ENCODE peak calls at places on chromosomes 1 and 21, in nine cellular contexts. Q is H1, V is transverse colon, P is stomach, I is sigmoid colon, D is breast epithelium, J is spleen, O is upper lobe of left lung, Y is K562. Z is an unnamed sample.

GRCh38 chr1:200670215-200671118 is 760 bp upstream of the DDX59 start:
- DNase-seq in I (no peak), V (peak; percentile 51), O (no peak), Y (peak; percentile 74), J (no peak), P (peak; percentile 34), D (no peak), Q (no peak), Z (peak; percentile 53)

GRCh38 chr1:26378879-26379251 is 6.3 kb upstream of the ZNF683 start:
- DNase-seq in O (no peak), V (no peak), Y (no peak), I (no peak), Q (no peak), D (no peak), P (no peak), J (no peak), Z (no peak)

GRCh38 chr1:207811319-207811718 is 59.5 kb downstream of the CD46 start:
- DNase-seq in O (no peak), J (no peak), P (no peak), D (no peak), I (no peak), V (no peak), Y (no peak), Q (no peak), Z (no peak)

GRCh38 chr1:164683235-164683634 is 124.3 kb downstream of the PBX1 start:
- DNase-seq in V (no peak), I (no peak), J (no peak), D (no peak), Y (no peak), O (no peak), Q (no peak), P (no peak), Z (no peak)

GRCh38 chr1:48908606-48909005 is 131.9 kb upstream of the BEND5 start:
- DNase-seq in P (no peak), V (no peak), J (no peak), I (no peak), Q (no peak), D (no peak), Y (no peak), O (no peak), Z (no peak)

GRCh38 chr1:67970088-67970487 is 80.3 kb downstream of the DIRAS3 start:
- DNase-seq in V (no peak), J (no peak), P (no peak), Y (no peak), I (no peak), O (no peak), D (no peak), Q (no peak), Z (no peak)

GRCh38 chr1:232306269-232306911 is 323.5 kb downstream of the SIPA1L2 start:
- DNase-seq in Y (no peak), O (peak; percentile 81), V (peak; percentile 60), P (peak; percentile 76), D (peak; percentile 73), J (no peak), I (peak; percentile 81), Q (peak; percentile 55), Z (peak; percentile 60)

GRCh38 chr21:46000731-46001641 is 19.4 kb downstream of the COL6A1 start:
- DNase-seq in Y (peak; percentile 58), J (peak; percentile 64), O (peak; percentile 73), Q (peak; percentile 45), I (peak; percentile 87), P (peak; percentile 24), V (peak; percentile 11), D (peak; percentile 49), Z (peak; percentile 2)

GRCh38 chr1:24909388-24909898 is 20.6 kb downstream of the RUNX3 start:
- DNase-seq in Y (peak; percentile 73), O (no peak), Q (peak; percentile 89), P (peak; percentile 61), I (no peak), V (peak; percentile 85), J (peak; percentile 80), D (no peak), Z (no peak)

GRCh38 chr1:227257964-227258363 is 60.3 kb downstream of the CDC42BPA start:
- DNase-seq in P (no peak), Q (no peak), D (no peak), J (no peak), I (no peak), Y (no peak), V (no peak), O (no peak), Z (no peak)

DNA sequence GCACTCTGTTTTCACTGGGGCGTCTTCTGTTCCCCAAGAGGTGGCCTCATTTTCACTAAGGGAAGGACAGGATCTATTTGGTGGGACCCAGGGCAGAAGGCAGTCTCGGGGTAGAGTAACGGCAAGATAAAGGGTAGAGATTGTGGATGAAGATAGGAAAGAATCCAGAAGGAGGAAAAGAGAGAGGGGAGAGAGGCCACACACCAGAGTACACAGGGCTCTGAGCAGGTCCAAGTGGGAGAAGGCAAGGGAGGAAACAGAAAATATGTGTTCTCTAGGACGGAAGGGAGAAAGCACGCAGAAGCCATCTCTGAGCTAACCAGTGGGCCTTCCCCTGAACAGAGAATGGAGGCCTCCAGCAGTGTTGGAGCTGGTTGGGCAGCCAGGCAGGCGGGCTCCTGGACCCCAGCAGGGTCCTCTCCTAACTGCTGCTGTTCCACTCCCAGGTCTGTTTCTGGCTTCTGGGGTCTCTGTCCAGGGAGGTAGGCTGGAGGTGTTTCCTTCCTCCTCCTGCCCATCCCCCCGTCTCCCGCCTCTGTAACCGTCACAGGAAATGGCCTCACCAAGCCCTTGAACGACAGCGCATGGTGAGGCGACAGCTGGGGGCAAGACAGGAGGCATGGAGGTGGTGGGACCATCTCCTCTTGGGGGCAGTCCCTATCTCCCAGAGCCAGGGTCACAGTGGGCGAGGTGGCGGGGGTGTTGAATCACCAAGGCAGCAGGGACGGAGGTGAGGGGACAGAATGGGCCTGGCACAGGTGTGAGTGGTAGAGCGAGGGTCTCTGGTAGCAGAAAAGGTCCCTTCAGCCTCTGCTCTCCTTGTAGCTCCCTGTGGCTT is 649 bp downstream of the PTPN7 start:
- DNase-seq in Y (peak; percentile 77), I (no peak), J (peak; percentile 90), O (no peak), V (peak; percentile 60), P (no peak), D (no peak), Q (no peak), Z (no peak)
- TF ChIP-seq POLR2A in Y (peak; percentile 84), I (no peak), J (no peak), O (no peak), V (no peak), P (no peak), D (no peak), Q (no peak), Z (no peak)

GRCh38 chr1:15354580-15354965 is 55.1 kb upstream of the EFHD2 start:
- DNase-seq in J (no peak), O (no peak), I (no peak), D (no peak), P (no peak), Q (no peak), Y (no peak), V (no peak), Z (no peak)
- H3K4me1 ChIP-seq in J (no peaks in the 10 kb centered on the region), O (no peaks in the 10 kb centered on the region), I (no peaks in the 10 kb centered on the region), D (no peaks in the 10 kb centered on the region), P (peaks cover 18% of the 10 kb centered on the region), Q (no peaks in the 10 kb centered on the region), Y (peaks cover 31% of the 10 kb centered on the region), V (peaks cover 31% of the 10 kb centered on the region), Z (no peaks in the 10 kb centered on the region)

GRCh38 chr1:152759453-152760173 is 1.8 kb downstream of the KPRP start:
- DNase-seq in Y (no peak), V (no peak), P (no peak), Q (no peak), O (no peak), J (no peak), D (no peak), I (no peak), Z (no peak)

GRCh38 chr1:152758636-152759035 is 811 bp downstream of the KPRP start:
- DNase-seq in Y (no peak), D (no peak), J (no peak), V (no peak), I (no peak), O (no peak), Q (no peak), P (no peak), Z (no peak)

GRCh38 chr1:152757747-152758146 is at the start of gene KPRP:
- DNase-seq in Q (no peak), J (no peak), D (no peak), Y (no peak), P (no peak), V (no peak), O (peak; percentile 15), I (no peak), Z (no peak)

GRCh38 chr1:152761609-152762213 is 3.9 kb downstream of the KPRP start:
- DNase-seq in Y (no peak), Q (no peak), D (no peak), P (no peak), V (no peak), O (no peak), I (no peak), J (no peak), Z (no peak)

DNA sequence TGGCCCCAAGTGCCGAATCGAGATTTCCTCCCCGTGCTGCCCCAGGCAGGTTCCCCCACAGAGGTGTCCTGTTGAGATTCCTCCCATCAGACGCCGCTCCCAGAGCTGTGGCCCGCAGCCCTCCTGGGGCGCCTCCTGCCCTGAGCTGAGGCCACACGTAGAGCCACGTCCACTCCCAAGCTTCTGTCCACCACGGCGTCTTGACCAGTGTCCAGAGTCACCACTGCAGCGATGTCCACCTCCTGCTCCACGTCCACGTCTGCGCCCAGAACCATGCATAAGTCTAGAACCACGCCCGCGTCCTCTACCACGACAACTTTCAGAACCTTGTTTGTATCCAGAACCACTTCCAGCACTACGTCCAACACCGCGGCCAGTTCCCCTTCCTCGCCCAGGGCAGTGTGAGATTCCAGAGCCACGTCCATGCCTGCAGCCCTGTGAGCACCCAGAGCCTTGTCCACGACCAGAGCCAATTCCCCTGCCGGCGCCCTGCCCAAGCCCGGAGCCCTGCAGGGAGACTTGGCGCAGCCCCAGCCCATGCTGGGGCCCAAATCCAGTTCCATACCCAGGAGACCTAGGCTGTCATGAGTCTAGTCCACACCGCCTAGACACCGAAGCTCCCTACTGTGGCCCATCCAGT is 2.8 kb downstream of the KPRP start:
- DNase-seq in Y (no peak), J (no peak), Q (no peak), D (no peak), O (peak; percentile 71), I (no peak), V (no peak), P (no peak), Z (no peak)
- TF ChIP-seq POLR2AphosphoS5 in Y (no peak), J (no peak), Q (no peak), D (no peak), O (no peak), I (no peak), V (no peak), P (no peak), Z (no peak)

DNA sequence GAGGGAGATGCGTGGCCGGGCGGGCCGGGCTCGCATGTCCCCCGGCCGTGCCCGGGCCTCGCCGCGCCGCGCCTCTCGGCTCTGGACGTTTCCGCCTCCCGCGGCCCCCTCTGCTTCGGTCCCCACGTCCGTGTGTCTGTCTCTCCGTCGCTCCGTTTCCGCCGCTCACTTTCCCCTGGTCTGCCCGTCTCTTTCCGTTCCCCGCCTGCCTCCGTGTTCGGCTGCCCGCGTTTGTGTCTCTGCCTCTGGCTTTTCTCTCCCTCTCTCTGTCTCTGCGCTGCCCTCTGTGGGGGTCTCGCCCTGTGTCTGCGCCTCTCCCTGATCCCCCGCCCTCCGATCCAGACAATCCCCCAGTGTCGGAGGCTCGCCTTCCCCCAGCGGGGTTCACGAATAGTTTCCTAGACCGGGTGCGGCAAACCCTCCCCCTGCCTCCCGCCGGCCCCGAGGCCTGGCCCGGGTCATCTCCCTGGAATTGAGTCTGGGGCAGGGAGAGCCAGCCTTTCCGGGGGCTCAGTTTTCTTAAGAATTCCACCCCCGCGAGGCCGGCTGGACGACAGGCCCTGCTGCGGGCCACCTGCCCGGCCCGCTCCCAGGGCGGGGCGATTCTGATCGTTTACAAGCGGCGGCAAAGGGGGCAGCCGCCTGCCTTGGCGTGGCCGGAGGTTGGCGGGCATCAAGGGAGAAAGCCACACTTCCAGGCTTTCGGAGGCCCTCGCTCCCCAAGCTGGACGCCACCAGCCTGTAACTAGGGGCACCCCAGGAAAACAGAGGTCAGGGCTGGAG is 841 bp downstream of the NBL1 start:
- DNase-seq in Q (peak; percentile 71), D (no peak), Y (peak; percentile 37), J (no peak), I (no peak), P (peak; percentile 42), V (peak; percentile 54), O (peak; percentile 88), Z (peak; percentile 36)
- TF ChIP-seq POLR2A in Q (no peak), D (no peak), Y (no peak), J (no peak), I (peak; percentile 27), P (no peak), V (peak; percentile 71), O (no peak), Z (peak; percentile 35)

Z was measured in prostate gland.